ENCODE peak calls at places on chromosomes 6 and 20, in seven cellular contexts. U, G, Z, C, I, K and H are unnamed samples.

GRCh38 chr20:25288291-25289181 is 40.7 kb downstream of the PYGB start:
- DNase-seq in U (no peak), G (no peak), Z (no peak), C (no peak), I (no peak), K (no peak), H (no peak)

GRCh38 chr20:49980140-49981008 is 2.4 kb upstream of the SNAI1 start:
- DNase-seq in U (no peak), G (no peak), Z (no peak), C (no peak), I (no peak), K (no peak), H (no peak)

GRCh38 chr6:143536866-143537691 is 25.6 kb upstream of the FUCA2 start:
- DNase-seq in U (peak; percentile 68), G (no peak), Z (peak; percentile 45), C (peak; percentile 47), I (peak; percentile 61), K (peak; percentile 63), H (no peak)

GRCh38 chr6:168700880-168701279 is 259.9 kb downstream of the SMOC2 start:
- DNase-seq in U (no peak), G (no peak), Z (no peak), C (no peak), I (no peak), K (no peak), H (no peak)

GRCh38 chr20:19861147-19861759 is 103.2 kb downstream of the RIN2 start:
- DNase-seq in U (no peak), G (no peak), Z (no peak), C (no peak), I (no peak), K (no peak), H (no peak)

GRCh38 chr20:10490706-10491105 is 55.6 kb downstream of the SLX4IP start:
- DNase-seq in U (no peak), G (no peak), Z (no peak), C (no peak), I (no peak), K (no peak), H (no peak)

GRCh38 chr20:46914789-46915359 is 20.2 kb downstream of the EYA2 start:
- DNase-seq in U (no peak), G (no peak), Z (no peak), C (no peak), I (no peak), K (no peak), H (no peak)

GRCh38 chr20:62745959-62746288 is 37.3 kb downstream of the NTSR1 start:
- DNase-seq in U (no peak), G (no peak), Z (no peak), C (no peak), I (no peak), K (no peak), H (no peak)

GRCh38 chr6:70289299-70289698 is 13.6 kb downstream of the COL9A1 start:
- DNase-seq in U (no peak), G (no peak), Z (no peak), C (no peak), I (no peak), K (no peak), H (no peak)

GRCh38 chr20:31747640-31748039 is 8.6 kb downstream of the TPX2 start:
- DNase-seq in U (no peak), G (no peak), Z (no peak), C (no peak), I (no peak), K (no peak), H (no peak)

GRCh38 chr6:132228894-132229293 is 172.4 kb downstream of the MOXD1 start:
- DNase-seq in U (no peak), G (no peak), Z (no peak), C (no peak), I (no peak), K (no peak), H (no peak)

GRCh38 chr6:16769131-16769985 is 8.1 kb upstream of the ATXN1 start:
- DNase-seq in U (peak; percentile 94), G (no peak), Z (peak; percentile 96), C (peak; percentile 52), I (no peak), K (no peak), H (no peak)

DNA sequence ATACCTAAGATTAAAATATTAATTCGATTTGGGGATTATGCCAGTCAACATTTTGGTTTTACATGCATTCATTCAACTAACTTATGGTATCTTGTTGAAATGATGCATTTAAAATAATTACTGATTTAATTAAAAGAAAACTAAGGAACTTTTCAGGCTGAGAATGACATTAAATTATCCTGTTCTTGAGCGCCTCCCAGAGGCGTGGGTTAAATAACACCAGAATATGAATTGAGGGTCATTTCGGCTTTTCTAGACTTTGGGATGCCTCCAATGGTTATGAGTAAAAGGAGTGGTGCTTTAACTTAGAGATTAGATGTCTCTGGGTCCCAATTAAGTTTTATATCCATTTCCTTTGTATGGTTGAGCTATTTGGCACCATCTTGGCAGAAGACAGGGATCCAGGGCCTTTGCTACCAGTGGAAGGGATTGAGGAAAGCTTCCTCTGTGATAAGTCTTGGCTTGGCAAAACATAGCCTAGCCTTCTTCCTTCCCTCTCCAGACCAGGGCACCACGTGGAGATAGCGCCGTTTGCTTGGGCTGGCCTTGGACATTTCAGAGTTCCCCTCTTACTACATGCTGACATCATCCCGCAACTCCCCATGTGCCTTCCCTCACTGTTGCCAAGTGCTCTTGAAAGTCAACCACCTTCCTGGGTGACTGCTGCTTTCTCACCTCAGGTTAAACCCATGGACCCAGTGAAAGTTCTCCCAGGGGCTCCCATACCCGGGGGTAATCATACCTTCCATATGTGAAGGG is 28.7 kb downstream of the GNAS start:
- DNase-seq in U (no peak), G (no peak), Z (no peak), C (no peak), I (no peak), K (no peak), H (no peak)
- TF ChIP-seq CTCF in U (peak; percentile 18), G (no peak), Z (peak; percentile 40), C (peak; percentile 17), I (peak; percentile 53), K (no peak), H (no peak)

GRCh38 chr20:1824834-1825233 is 70.4 kb upstream of the SIRPA start:
- DNase-seq in U (no peak), G (no peak), Z (no peak), C (no peak), I (no peak), K (no peak), H (no peak)

GRCh38 chr20:1823421-1823892 is 71.8 kb upstream of the SIRPA start:
- DNase-seq in U (no peak), G (no peak), Z (no peak), C (no peak), I (no peak), K (no peak), H (no peak)

GRCh38 chr20:1820137-1821074 is 74.8 kb upstream of the SIRPA start:
- DNase-seq in U (peak; percentile 72), G (no peak), Z (peak; percentile 54), C (no peak), I (no peak), K (no peak), H (no peak)

GRCh38 chr20:1824177-1824576 is 71.0 kb upstream of the SIRPA start:
- DNase-seq in U (no peak), G (no peak), Z (no peak), C (no peak), I (no peak), K (no peak), H (no peak)

DNA sequence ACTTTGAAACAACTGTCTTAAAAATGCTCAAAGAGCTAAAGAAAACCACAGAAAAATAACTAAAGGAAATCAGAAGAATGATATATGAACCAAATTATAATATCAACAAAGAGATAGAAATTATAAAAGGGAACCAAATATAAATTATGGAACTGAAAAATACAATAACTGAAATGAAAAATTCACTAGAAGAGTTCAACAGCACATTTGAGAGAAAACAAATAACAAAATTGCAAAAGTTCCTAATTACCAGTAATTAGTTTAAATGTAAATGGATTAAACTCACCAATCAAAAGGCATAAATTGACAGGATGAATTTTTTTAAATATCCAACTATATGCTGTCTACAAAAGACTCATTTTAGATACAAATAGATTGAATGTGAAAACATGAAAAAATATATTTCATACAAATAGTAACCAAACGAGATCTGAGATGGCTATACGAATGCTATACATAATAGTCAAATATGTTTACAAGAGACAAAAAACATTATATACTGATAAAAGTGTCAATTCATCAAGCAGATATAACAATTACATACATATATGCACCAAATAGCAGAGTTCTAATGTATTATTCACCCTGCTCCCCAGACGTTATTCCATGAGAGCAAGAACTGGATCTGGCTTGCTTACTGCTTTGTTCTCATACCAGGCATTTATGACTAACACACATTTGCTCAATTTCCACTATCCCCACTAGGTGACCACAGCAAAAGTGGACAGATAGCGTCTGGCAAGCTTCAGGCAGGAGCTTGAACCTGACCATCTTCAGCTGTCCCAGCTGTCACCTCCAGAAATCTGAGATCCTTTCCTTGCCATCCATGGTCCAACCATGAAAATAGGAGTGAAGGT is 72.4 kb upstream of the SIRPA start:
- DNase-seq in U (peak; percentile 64), G (no peak), Z (peak; percentile 67), C (no peak), I (no peak), K (no peak), H (no peak)
- TF ChIP-seq CTCF in U (peak; percentile 17), G (no peak), Z (peak; percentile 43), C (no peak), I (peak; percentile 20), K (no peak), H (no peak)

DNA sequence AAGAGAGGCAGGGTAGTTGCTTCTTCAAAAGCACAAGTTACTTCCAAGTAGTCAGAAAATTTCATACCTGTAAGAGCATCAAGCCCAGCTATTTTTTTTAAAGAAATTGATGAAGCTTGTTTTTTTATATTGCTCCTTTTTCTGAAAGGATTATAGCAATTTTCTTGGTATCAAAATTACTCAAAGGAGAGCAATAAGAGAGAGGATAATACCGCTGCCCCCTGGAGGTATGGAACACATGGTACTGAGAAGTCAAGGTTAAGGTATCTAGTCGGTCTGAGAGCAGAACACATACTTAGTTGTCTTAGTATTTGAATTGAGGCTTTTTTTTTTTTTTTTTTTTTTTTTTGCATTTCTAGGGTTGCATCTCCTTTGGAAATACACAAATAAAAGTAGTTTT is 59.4 kb downstream of the ADGRF5 start:
- DNase-seq in U (peak; percentile 8), G (no peak), Z (no peak), C (no peak), I (no peak), K (no peak), H (no peak)
- TF ChIP-seq CTCF in U (no peak), G (no peak), Z (no peak), C (no peak), I (no peak), K (no peak), H (no peak)

DNA sequence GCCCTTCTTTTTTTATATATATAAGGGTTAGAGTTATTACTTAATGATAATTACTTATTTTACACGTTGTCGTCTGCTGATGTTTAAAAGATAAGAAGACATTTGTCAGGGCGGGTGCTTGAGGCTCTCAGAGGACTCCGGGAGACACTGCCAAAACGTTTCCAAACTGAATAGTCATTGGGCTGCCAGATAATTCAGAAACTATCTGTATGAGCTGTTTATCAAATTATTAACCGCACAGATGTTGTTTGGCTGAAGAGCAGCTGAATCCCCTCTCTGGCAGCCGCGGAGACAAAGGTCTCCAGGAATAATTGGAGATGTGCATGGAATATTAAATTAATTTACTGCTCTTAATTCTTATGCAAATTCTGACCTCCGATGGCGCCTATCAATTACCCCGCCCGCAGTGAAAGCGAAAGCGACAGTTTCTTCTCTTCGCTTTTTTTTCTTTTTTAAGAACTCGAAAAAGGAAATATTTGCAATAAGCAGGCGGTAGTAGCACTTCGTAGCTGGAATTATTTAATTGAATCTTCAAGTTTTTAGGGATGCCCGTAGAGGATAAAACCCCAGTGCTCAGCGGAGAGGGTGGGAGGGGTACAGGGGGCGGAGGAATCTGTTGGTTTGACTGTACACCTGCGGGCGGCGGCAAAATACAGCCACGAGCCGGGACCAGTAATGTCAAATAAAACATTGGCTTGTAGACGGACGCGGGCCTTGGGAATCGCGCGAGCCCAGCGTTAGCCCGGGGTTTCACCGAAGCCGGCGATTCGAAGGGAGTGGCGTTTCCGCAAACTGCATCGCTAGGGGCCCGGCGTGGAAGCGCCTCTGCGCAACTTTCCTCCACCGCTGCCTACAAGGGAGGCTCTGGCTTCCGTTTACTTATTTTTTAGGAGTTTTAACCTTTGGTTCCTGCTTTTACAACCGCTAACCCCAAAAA is 6.2 kb downstream of the LINC00237 start:
- DNase-seq in U (peak; percentile 30), G (no peak), Z (no peak), C (no peak), I (peak; percentile 67), K (peak; percentile 52), H (no peak)
- TF ChIP-seq CTCF in U (no peak), G (no peak), Z (no peak), C (no peak), I (no peak), K (no peak), H (no peak)